ENCODE peak calls at places on chromosomes 6 and 20, in nine cellular contexts. L is iris pigment epithelial cell; B is naive thymus-derived CD4-positive, alpha-beta T cell; F is neuronal stem cell; M is skeletal muscle cell; T is psoas muscle; J is HTR-8/SVneo; U is mucosa of gallbladder; W is HuH-7. P is an unnamed sample.

GRCh38 chr20:4507288-4507719 is 214.4 kb upstream of the PRND start:
- DNase-seq in L (peak; percentile 92), B (no peak), J (peak; percentile 48), F (no peak), U (peak; percentile 39), M (peak; percentile 86), W (no peak), T (no peak), P (no peak)

GRCh38 chr20:46992640-46993035 is 98.0 kb downstream of the EYA2 start:
- DNase-seq in F (no peak), L (no peak), J (no peak), U (no peak), B (no peak), T (no peak), W (no peak), M (no peak), P (no peak)

GRCh38 chr6:157814883-157815282 is 8.2 kb upstream of the SNX9 start:
- DNase-seq in B (peak; percentile 48), U (no peak), M (no peak), T (no peak), F (no peak), J (no peak), L (no peak), W (no peak), P (no peak)

GRCh38 chr6:19382676-19383075 is 454.5 kb upstream of the ID4 start:
- DNase-seq in U (no peak), M (no peak), F (no peak), L (no peak), B (no peak), T (no peak), W (no peak), J (no peak), P (peak; percentile 51)

GRCh38 chr20:61387204-61387958 is 135.3 kb downstream of the CDH4 start:
- DNase-seq in M (peak; percentile 25), T (no peak), L (peak; percentile 49), F (no peak), J (no peak), B (no peak), W (no peak), U (no peak), P (peak; percentile 53)

GRCh38 chr20:11982289-11982957 is 64.7 kb downstream of the BTBD3 start:
- DNase-seq in T (no peak), W (peak; percentile 22), M (no peak), U (peak; percentile 71), J (no peak), L (no peak), F (no peak), B (no peak), P (no peak)

GRCh38 chr6:14275493-14275851 is 157.9 kb downstream of the CD83 start:
- DNase-seq in U (peak; percentile 41), J (no peak), T (no peak), F (no peak), W (no peak), B (no peak), L (no peak), M (peak; percentile 22), P (no peak)

GRCh38 chr20:51354769-51355319 is 187.7 kb downstream of the NFATC2 start:
- DNase-seq in B (no peak), U (no peak), J (peak; percentile 86), M (no peak), L (peak; percentile 56), T (peak; percentile 13), W (no peak), F (no peak), P (no peak)

GRCh38 chr6:109736273-109737031 is 45.4 kb downstream of the FIG4 start:
- DNase-seq in T (no peak), W (no peak), B (no peak), F (no peak), J (no peak), M (no peak), L (no peak), U (no peak), P (no peak)

GRCh38 chr6:99875068-99875467 is 119.0 kb downstream of the MCHR2 start:
- DNase-seq in W (no peak), F (no peak), T (no peak), L (no peak), U (no peak), M (no peak), B (no peak), J (no peak), P (no peak)

GRCh38 chr20:10861619-10862018 is 187.8 kb upstream of the JAG1 start:
- DNase-seq in M (no peak), T (no peak), J (no peak), F (no peak), L (peak; percentile 42), B (no peak), U (peak; percentile 64), W (no peak), P (peak; percentile 82)

GRCh38 chr6:103534107-103534506 is 1325.6 kb downstream of the HACE1 start:
- DNase-seq in W (no peak), T (no peak), U (no peak), B (no peak), M (no peak), J (no peak), L (no peak), F (no peak), P (no peak)

GRCh38 chr6:11096109-11096508 is 2.5 kb downstream of the SMIM13 start:
- DNase-seq in J (peak; percentile 41), M (peak; percentile 43), T (no peak), L (peak; percentile 94), U (peak; percentile 23), F (no peak), W (peak; percentile 45), B (no peak), P (no peak)

GRCh38 chr6:47180633-47181032 is 129.1 kb downstream of the TNFRSF21 start:
- DNase-seq in F (no peak), B (no peak), T (no peak), J (no peak), L (peak; percentile 42), U (no peak), M (peak; percentile 57), W (no peak), P (no peak)

GRCh38 chr20:15851576-15852075 is 721.6 kb downstream of the KIF16B start:
- DNase-seq in W (no peak), F (no peak), U (no peak), J (no peak), M (no peak), B (no peak), T (no peak), L (no peak), P (no peak)

GRCh38 chr20:16423311-16424212 is 149.7 kb downstream of the KIF16B start:
- DNase-seq in M (no peak), W (no peak), T (no peak), L (peak; percentile 72), B (no peak), F (no peak), J (no peak), U (no peak), P (no peak)

GRCh38 chr6:96235927-96236326 is 220.2 kb downstream of the FUT9 start:
- DNase-seq in M (no peak), J (no peak), L (peak; percentile 48), F (no peak), B (no peak), W (no peak), U (no peak), T (no peak), P (no peak)

GRCh38 chr20:37527638-37528441 is at the start of gene BLCAP:
- DNase-seq in B (peak; percentile 93), U (peak; percentile 89), J (peak; percentile 100), L (peak; percentile 81), W (peak; percentile 97), F (peak; percentile 92), T (peak; percentile 96), M (no peak), P (peak; percentile 91)

GRCh38 chr20:34705383-34706021 is 1.4 kb downstream of the TP53INP2 start:
- DNase-seq in M (no peak), U (peak; percentile 32), T (no peak), W (peak; percentile 74), L (peak; percentile 53), F (no peak), J (no peak), B (peak; percentile 32), P (no peak)

GRCh38 chr6:26543953-26544352 is 5.8 kb downstream of the HMGN4 start:
- DNase-seq in M (no peak), J (no peak), U (no peak), F (no peak), B (no peak), T (no peak), W (no peak), L (peak; percentile 32), P (no peak)

GRCh38 chr6:43733471-43734293 is 36.3 kb upstream of the VEGFA start:
- DNase-seq in T (no peak), F (no peak), B (peak; percentile 54), L (no peak), M (no peak), J (no peak), W (no peak), U (no peak), P (no peak)

GRCh38 chr6:7424967-7425807 is 35.6 kb downstream of the RIOK1 start:
- DNase-seq in M (no peak), F (no peak), J (peak; percentile 67), U (no peak), T (no peak), B (no peak), W (peak; percentile 68), L (peak; percentile 31), P (no peak)

GRCh38 chr6:63573140-63573898 is 1.0 kb downstream of the LOC128125822 start:
- DNase-seq in B (peak; percentile 65), J (peak; percentile 45), T (peak; percentile 82), W (no peak), M (no peak), L (peak; percentile 62), U (peak; percentile 90), F (peak; percentile 59), P (peak; percentile 91)

GRCh38 chr6:38193051-38193450 is 373.5 kb downstream of the ZFAND3 start:
- DNase-seq in B (no peak), F (no peak), J (no peak), M (no peak), T (no peak), U (no peak), L (no peak), W (no peak), P (no peak)

GRCh38 chr6:30672445-30673253 is at the start of gene DHX16:
- DNase-seq in M (peak; percentile 95), F (peak; percentile 94), J (peak; percentile 96), B (peak; percentile 82), T (peak; percentile 97), L (peak; percentile 98), W (peak; percentile 80), U (peak; percentile 98), P (peak; percentile 97)

GRCh38 chr6:141809901-141810300 is 322.8 kb upstream of the GJE1 start:
- DNase-seq in U (no peak), B (no peak), L (no peak), T (no peak), M (no peak), F (no peak), W (no peak), J (no peak), P (no peak)

GRCh38 chr20:14698125-14698524 is 360.7 kb upstream of the FLRT3 start:
- DNase-seq in J (no peak), T (no peak), W (no peak), U (no peak), M (no peak), L (no peak), B (no peak), F (no peak), P (no peak)

GRCh38 chr20:25090492-25091429 is 8.8 kb upstream of the VSX1 start:
- DNase-seq in W (no peak), L (no peak), M (no peak), U (peak; percentile 33), T (peak; percentile 50), J (no peak), F (no peak), B (peak; percentile 70), P (peak; percentile 84)

GRCh38 chr6:142280927-142281326 is 20.9 kb upstream of the ADGRG6 start:
- DNase-seq in B (no peak), T (no peak), F (no peak), L (no peak), J (no peak), W (no peak), M (no peak), U (no peak), P (no peak)

GRCh38 chr6:36129889-36130671 is at the start of gene MAPK13:
- DNase-seq in T (no peak), L (peak; percentile 62), U (no peak), W (peak; percentile 36), B (peak; percentile 32), F (no peak), J (no peak), M (no peak), P (peak; percentile 80)

GRCh38 chr6:132598473-132598872 is 8.9 kb upstream of the TAAR5 start:
- DNase-seq in M (no peak), L (peak; percentile 1), B (no peak), F (no peak), T (no peak), U (no peak), W (peak; percentile 51), J (no peak), P (no peak)

P was measured in NCI-H1105 treated with DMSO at 0.1 percent for 48 hours.